ENCODE peak calls at places on chromosomes 4 and X, in four cellular contexts. One of them, this sample, is unnamed. For H3K9me3 and H3K4me1, the result is how much of the 10 kb centered on the place peaks cover.

GRCh38 chr4:88439161-88439760 is 17.7 kb upstream of the HERC5 start:
- DNase-seq in CD8-positive, alpha-beta memory T cell: no peak
- DNase-seq in endothelial cell of umbilical vein: no peak
- DNase-seq in aorta: no peak
- DNase-seq in this sample: peak

GRCh38 chrX:36241397-36241796 is 321.9 kb downstream of the CFAP47 start:
- DNase-seq in aorta: no peak
- DNase-seq in CD8-positive, alpha-beta memory T cell: no peak
- DNase-seq in endothelial cell of umbilical vein: no peak
- DNase-seq in this sample: no peak

GRCh38 chr4:78565971-78566372 is 14.4 kb downstream of the ANXA3 start:
- DNase-seq in aorta: no peak
- DNase-seq in endothelial cell of umbilical vein: peak
- DNase-seq in CD8-positive, alpha-beta memory T cell: no peak
- DNase-seq in this sample: peak

GRCh38 chrX:25066131-25066530 is 50.4 kb upstream of the ARX start:
- DNase-seq in CD8-positive, alpha-beta memory T cell: no peak
- DNase-seq in aorta: no peak
- DNase-seq in endothelial cell of umbilical vein: no peak
- DNase-seq in this sample: no peak

GRCh38 chr4:38804654-38805295 is at the start of gene TLR1:
- DNase-seq in aorta: no peak
- DNase-seq in endothelial cell of umbilical vein: peak
- DNase-seq in CD8-positive, alpha-beta memory T cell: no peak
- DNase-seq in this sample: peak

GRCh38 chr4:128225148-128225547 is 62.5 kb downstream of the PGRMC2 start:
- DNase-seq in endothelial cell of umbilical vein: no peak
- DNase-seq in CD8-positive, alpha-beta memory T cell: no peak
- DNase-seq in aorta: no peak
- DNase-seq in this sample: no peak

GRCh38 chrX:3177851-3178250 is 136.6 kb downstream of the ARSF start:
- DNase-seq in CD8-positive, alpha-beta memory T cell: no peak
- DNase-seq in endothelial cell of umbilical vein: no peak
- DNase-seq in aorta: no peak
- DNase-seq in this sample: peak

GRCh38 chr4:99633772-99634171 is 23.9 kb downstream of the C4orf54 start:
- DNase-seq in endothelial cell of umbilical vein: no peak
- DNase-seq in aorta: no peak
- DNase-seq in CD8-positive, alpha-beta memory T cell: no peak
- DNase-seq in this sample: peak

GRCh38 chrX:18725316-18725943 is 18.0 kb downstream of the PPEF1 start:
- DNase-seq in endothelial cell of umbilical vein: no peak
- DNase-seq in CD8-positive, alpha-beta memory T cell: no peak
- DNase-seq in aorta: no peak
- DNase-seq in this sample: no peak

DNA sequence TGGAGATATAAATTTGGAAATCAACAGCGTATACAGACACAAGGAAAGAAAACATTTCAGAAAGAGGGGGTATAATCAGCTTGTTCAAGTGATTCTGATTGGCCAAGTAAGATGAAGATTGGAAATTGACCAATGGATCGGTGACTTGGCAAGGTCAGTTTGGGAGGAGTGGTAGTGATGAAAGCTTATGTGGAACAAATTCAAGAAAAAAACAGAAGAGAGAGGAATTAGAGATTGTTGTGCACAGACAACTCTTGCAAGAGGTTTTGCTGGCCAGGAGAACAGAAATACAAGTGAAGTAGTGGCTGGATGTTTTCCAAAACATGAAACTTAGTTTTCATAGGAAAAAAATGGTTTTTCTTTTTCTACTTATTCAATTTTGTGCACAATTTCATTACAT is 16.3 kb downstream of the CD38 start:
- DNase-seq in endothelial cell of umbilical vein: no peak
- DNase-seq in CD8-positive, alpha-beta memory T cell: no peak
- DNase-seq in aorta: no peak
- DNase-seq in this sample: no peak
- H3K9me3 ChIP-seq in endothelial cell of umbilical vein: under half
- H3K9me3 ChIP-seq in CD8-positive, alpha-beta memory T cell: under half
- H3K9me3 ChIP-seq in aorta: under half
- H3K9me3 ChIP-seq in this sample: under half

DNA sequence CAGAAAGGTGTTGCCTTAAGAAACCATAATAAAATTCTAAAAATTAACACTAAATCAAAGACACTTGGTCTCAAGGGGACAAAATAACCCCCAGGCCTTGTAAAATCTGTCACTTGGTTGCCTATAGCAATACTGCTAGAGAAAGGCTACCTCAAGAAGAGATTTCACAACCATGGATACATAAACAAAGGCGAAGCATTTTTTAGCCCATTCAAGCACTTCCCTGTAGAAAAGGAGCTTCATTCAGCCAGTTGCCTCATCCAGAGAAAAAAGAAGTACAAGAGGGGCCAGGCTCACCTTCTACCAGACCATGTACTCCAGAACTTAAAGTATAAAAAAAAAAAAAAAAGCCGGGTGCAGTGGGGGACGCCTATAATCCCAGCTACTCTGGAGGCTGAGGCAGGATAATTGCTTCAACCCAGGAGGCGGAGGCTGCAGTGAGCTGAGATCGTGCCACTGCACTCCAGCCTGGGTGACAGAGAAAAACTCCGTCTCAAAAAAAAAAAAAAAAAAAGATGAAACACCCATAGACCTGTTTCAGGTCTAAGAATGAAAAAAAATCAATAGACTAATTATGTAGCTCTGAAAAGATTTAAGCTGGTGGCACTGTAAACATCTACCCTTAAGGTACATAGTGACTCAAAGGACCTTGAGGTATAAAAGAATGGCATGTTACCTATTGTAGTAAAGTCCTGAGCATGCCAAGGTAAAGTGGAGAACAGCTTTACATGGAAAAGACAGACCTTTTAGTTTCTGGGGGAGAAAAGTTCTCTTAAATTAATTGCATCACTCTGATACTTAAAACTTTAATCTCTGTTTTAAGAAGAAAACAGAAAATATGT is 18.0 kb downstream of the RUFY3 start:
- DNase-seq in aorta: no peak
- DNase-seq in endothelial cell of umbilical vein: no peak
- DNase-seq in CD8-positive, alpha-beta memory T cell: no peak
- DNase-seq in this sample: no peak
- H3K4me1 ChIP-seq in aorta: under half
- H3K4me1 ChIP-seq in endothelial cell of umbilical vein: under half
- H3K4me1 ChIP-seq in CD8-positive, alpha-beta memory T cell: under half
- H3K4me1 ChIP-seq in this sample: under half

DNA sequence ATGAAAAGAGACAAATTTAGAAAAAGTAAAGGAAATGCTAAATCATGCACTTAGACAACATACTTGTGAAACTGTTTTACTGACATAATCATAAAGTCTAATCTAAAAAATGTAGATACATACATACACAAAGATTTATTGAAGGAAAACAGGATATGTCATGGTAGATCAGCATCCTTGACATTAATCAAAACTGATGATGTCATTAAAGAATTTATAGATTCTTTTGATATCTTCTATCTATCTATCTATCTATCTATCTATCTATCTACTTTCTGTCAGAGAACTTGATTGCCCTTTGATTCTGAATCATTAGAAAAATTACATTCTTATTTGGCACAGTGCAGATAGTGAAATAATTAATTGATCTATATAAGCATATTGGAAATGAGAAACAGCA is 311.3 kb downstream of the CCSER1 start:
- DNase-seq in aorta: no peak
- DNase-seq in endothelial cell of umbilical vein: no peak
- DNase-seq in CD8-positive, alpha-beta memory T cell: no peak
- DNase-seq in this sample: no peak
- H3K9me3 ChIP-seq in aorta: under half
- H3K9me3 ChIP-seq in endothelial cell of umbilical vein: under half
- H3K9me3 ChIP-seq in CD8-positive, alpha-beta memory T cell: under half
- H3K9me3 ChIP-seq in this sample: under half

DNA sequence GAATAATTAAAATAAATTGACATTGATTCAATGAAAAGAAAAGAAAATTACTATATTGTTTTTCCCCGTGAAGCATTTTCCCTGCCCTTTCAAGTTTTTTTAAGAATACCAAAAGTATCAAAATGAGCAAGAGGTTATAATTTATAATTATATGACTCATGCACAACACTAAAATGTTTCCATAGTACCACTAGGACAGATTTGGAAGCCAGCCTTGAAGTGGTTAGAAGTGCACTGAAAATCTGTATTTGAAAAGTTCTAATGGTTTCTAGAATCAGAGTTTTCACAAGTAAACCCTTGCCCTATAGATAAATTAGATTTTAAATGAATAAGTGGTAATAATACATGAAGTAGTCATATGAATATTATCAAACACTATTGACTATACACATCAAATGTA is 140.9 kb downstream of the HNRNPD start:
- DNase-seq in endothelial cell of umbilical vein: no peak
- DNase-seq in CD8-positive, alpha-beta memory T cell: no peak
- DNase-seq in aorta: no peak
- DNase-seq in this sample: peak
- H3K4me1 ChIP-seq in endothelial cell of umbilical vein: under half
- H3K4me1 ChIP-seq in CD8-positive, alpha-beta memory T cell: under half
- H3K4me1 ChIP-seq in aorta: under half
- H3K4me1 ChIP-seq in this sample: under half

GRCh38 chrX:53561912-53562311 is 124.6 kb downstream of the HUWE1 start:
- DNase-seq in endothelial cell of umbilical vein: no peak
- DNase-seq in CD8-positive, alpha-beta memory T cell: no peak
- DNase-seq in aorta: no peak
- DNase-seq in this sample: no peak
- H3K9me3 ChIP-seq in endothelial cell of umbilical vein: under half
- H3K9me3 ChIP-seq in CD8-positive, alpha-beta memory T cell: under half
- H3K9me3 ChIP-seq in aorta: under half
- H3K9me3 ChIP-seq in this sample: under half

DNA sequence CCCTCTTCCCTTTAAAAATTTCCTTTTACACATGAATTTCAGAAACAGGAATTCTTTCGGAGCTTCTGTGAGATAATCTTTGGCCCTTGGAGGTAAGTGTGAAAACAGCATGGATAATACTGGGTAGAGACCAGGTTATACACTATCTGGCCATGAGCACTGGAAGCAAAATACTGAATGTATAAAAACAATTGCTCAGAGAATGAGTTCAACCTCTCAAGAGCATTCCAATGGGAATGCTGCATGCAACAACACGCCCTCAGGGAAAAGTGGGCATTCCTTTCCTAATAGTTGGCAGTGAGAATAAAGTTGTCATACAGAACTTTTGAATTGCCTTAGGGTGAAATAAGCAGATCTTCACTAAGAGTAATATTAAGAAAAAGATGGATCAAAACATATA is 574.8 kb upstream of the DIPK2B start:
- DNase-seq in CD8-positive, alpha-beta memory T cell: no peak
- DNase-seq in aorta: no peak
- DNase-seq in endothelial cell of umbilical vein: peak
- DNase-seq in this sample: peak
- H3K4me1 ChIP-seq in CD8-positive, alpha-beta memory T cell: under half
- H3K4me1 ChIP-seq in aorta: under half
- H3K4me1 ChIP-seq in endothelial cell of umbilical vein: under half
- H3K4me1 ChIP-seq in this sample: half or more

GRCh38 chrX:13285693-13286092 is 34.2 kb downstream of the ATXN3L start:
- DNase-seq in aorta: no peak
- DNase-seq in endothelial cell of umbilical vein: no peak
- DNase-seq in CD8-positive, alpha-beta memory T cell: no peak
- DNase-seq in this sample: no peak
- H3K9me3 ChIP-seq in aorta: under half
- H3K9me3 ChIP-seq in endothelial cell of umbilical vein: under half
- H3K9me3 ChIP-seq in CD8-positive, alpha-beta memory T cell: under half
- H3K9me3 ChIP-seq in this sample: under half